ENCODE peak calls at places on chromosomes 12 and 14, in eight cellular contexts. E is body of pancreas, I is mucosa of descending colon, C is upper lobe of right lung, J is neural progenitor cell, L is GM06990, X is IMR-90, K is cardiac fibroblast. M is an unnamed sample.

GRCh38 chr12:12266389-12266872 is 413 bp downstream of the LRP6 start:
- DNase-seq in L (no peak), K (peak), X (no peak), C (no peak), J (peak), E (peak), I (no peak), M (no peak)

GRCh38 chr14:77014004-77014604 is 14.4 kb downstream of the IRF2BPL start:
- DNase-seq in L (no peak), K (no peak), C (no peak), J (peak), X (peak), E (peak), I (no peak), M (peak)

GRCh38 chr12:41795066-41795465 is 349.6 kb downstream of the GXYLT1 start:
- DNase-seq in X (peak), C (no peak), E (no peak), I (no peak), L (no peak), K (no peak), J (no peak), M (no peak)

GRCh38 chr12:25249951-25250738 is 584 bp downstream of the KRAS start:
- DNase-seq in I (peak), C (peak), X (peak), J (peak), L (peak), E (peak), K (peak), M (peak)

GRCh38 chr14:70086685-70087379 is 101.9 kb downstream of the SLC8A3 start:
- DNase-seq in L (no peak), J (peak), E (peak), X (peak), C (no peak), I (no peak), K (peak), M (no peak)

GRCh38 chr12:53844989-53845836 is 93.4 kb upstream of the HOXC13 start:
- DNase-seq in J (no peak), K (peak), E (no peak), X (peak), C (no peak), L (no peak), I (no peak), M (no peak)

GRCh38 chr12:57049890-57050289 is at the start of gene MYO1A:
- DNase-seq in E (no peak), J (peak), I (peak), L (no peak), C (no peak), K (peak), X (peak), M (no peak)

GRCh38 chr12:110619534-110619953 is 5.6 kb downstream of the TCTN1 start:
- DNase-seq in L (peak), J (no peak), C (no peak), E (no peak), K (no peak), X (peak), I (no peak), M (no peak)

GRCh38 chr12:104708891-104709290 is 249.2 kb downstream of the SLC41A2 start:
- DNase-seq in E (no peak), C (no peak), J (peak), I (no peak), X (no peak), L (no peak), K (no peak), M (no peak)

GRCh38 chr14:34172052-34172451 is 221.2 kb upstream of the EGLN3 start:
- DNase-seq in L (no peak), C (no peak), I (no peak), J (no peak), X (no peak), K (no peak), E (no peak), M (no peak)

GRCh38 chr14:71970272-71970671 is 38.0 kb downstream of the RGS6 start:
- DNase-seq in J (no peak), C (no peak), E (no peak), L (no peak), I (no peak), X (no peak), K (no peak), M (no peak)

GRCh38 chr14:80955434-80955939 is at the start of gene TSHR:
- DNase-seq in C (peak), J (peak), L (no peak), E (peak), K (no peak), I (no peak), X (no peak), M (peak)

GRCh38 chr12:75560167-75560566 is 48.8 kb upstream of the KRR1 start:
- DNase-seq in L (no peak), K (peak), E (no peak), X (peak), J (no peak), I (no peak), C (no peak), M (no peak)

DNA sequence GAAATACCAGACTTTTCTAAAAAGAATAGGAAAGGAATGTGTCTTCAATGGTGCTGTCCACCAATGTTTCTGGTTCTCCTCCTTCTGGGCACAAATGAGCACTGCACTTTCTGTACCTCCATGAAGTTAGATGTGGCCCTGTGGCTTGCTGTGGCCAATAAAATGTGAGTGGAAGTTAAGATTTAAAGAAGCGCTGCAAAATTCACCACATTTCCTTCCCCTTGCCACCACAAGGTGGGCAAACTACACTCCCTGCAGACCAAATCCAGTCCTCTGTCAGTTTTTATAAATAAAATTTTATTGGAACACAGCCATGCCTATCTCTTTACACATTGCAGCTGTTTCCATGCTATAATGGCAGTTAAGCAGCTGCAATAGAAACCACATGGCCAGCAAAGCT is 141.4 kb upstream of the TMPO start:
- DNase-seq in X (no peak), C (no peak), J (peak), I (no peak), L (no peak), E (no peak), K (peak), M (no peak)
- TF ChIP-seq CTCF in X (no peak), C (peak), J (peak), I (no peak), L (peak), E (no peak), K (peak), M (no peak)

GRCh38 chr12:95349291-95349690 is 124.7 kb upstream of the METAP2 start:
- DNase-seq in K (no peak), C (no peak), L (no peak), I (no peak), E (no peak), J (no peak), X (no peak), M (no peak)

GRCh38 chr12:95351745-95352144 is 122.2 kb upstream of the METAP2 start:
- DNase-seq in K (peak), E (peak), I (no peak), X (no peak), C (no peak), L (no peak), J (no peak), M (no peak)
- TF ChIP-seq CTCF in K (peak), E (no peak), I (no peak), X (no peak), C (no peak), L (no peak), J (no peak), M (no peak)

GRCh38 chr14:46920542-46920941 is 269.0 kb upstream of the RPL10L start:
- DNase-seq in X (no peak), J (no peak), K (no peak), C (no peak), I (no peak), E (no peak), L (no peak), M (no peak)
- TF ChIP-seq CTCF in X (no peak), J (peak), K (no peak), C (no peak), I (no peak), E (no peak), L (no peak), M (no peak)

GRCh38 chr12:54853933-54854538 is at the start of gene MUCL1:
- DNase-seq in K (peak), L (peak), C (no peak), E (peak), X (peak), J (peak), I (no peak), M (no peak)
- TF ChIP-seq CTCF in K (peak), L (peak), C (peak), E (peak), X (peak), J (peak), I (peak), M (no peak)

DNA sequence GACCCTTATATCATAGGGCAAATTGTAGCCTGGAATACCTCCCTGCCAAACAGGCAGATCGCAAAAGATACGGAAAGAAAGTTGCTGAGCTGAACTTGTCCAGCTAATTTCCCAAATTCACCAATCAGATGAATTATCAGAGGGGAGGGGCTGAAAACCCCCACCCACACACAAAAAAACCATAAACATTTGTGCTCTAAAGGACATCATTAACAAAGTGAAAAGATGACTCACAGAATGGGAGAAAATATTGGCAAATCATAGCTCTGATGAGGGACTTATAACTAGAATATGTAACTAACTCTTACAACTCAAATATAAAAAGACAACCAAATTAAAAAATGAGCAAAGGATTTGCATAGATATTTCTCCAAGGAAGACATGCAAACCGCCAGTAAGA is 36.3 kb downstream of the PTHLH start:
- DNase-seq in C (no peak), I (no peak), K (peak), E (no peak), X (peak), J (peak), L (no peak), M (no peak)
- TF ChIP-seq CTCF in C (no peak), I (no peak), K (no peak), E (no peak), X (no peak), J (no peak), L (no peak), M (no peak)

DNA sequence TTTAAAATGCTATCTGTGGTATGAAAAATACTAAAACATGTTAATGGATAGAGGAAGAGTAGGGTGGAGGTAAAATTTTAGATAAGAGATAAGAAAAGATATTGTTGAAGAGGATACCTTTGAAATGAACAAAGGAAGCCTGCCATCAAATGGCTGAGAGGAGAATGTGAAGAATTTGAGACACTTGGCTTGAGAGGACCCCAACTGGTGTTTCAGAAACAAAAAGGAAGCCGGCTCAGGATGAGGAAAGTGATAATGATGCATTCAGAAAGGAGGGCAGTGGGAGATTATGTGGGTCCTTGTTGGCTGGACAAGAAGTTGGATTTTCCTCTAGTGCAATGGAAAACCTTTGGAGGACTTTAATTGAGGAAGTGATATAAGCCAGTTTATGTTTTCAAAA is 264.4 kb downstream of the DUSP6 start:
- DNase-seq in X (no peak), K (no peak), C (no peak), L (no peak), E (no peak), I (no peak), J (peak), M (no peak)
- TF ChIP-seq CTCF in X (no peak), K (no peak), C (no peak), L (no peak), E (no peak), I (no peak), J (no peak), M (no peak)